ENCODE peak calls at places on chromosome 13, in seven cellular contexts. X is D341Med; Z is mucosa of gallbladder; A is iris pigment epithelial cell; U is NCI-H510A; F is activated CD4-positive, CD25-positive, alpha-beta regulatory T cell treated with anti-CD3 and anti-CD28 coated beads, Interleukin-2, amount 50 U/mL, for 16 hours; R is dermis blood vessel endothelial cell. N is an unnamed sample.

GRCh38 chr13:66660013-66660804 is 569.9 kb downstream of the PCDH9 start:
- DNase-seq in A (peak), R (peak), Z (no peak), F (no peak), X (no peak), U (no peak), N (no peak)

GRCh38 chr13:69292789-69293425 is 814.7 kb upstream of the ATXN8OS start:
- DNase-seq in R (no peak), U (no peak), F (no peak), Z (no peak), A (no peak), X (no peak), N (no peak)

GRCh38 chr13:109647046-109647445 is 139.3 kb downstream of the IRS2 start:
- DNase-seq in Z (no peak), U (no peak), R (no peak), A (peak), F (no peak), X (no peak), N (no peak)

GRCh38 chr13:25062479-25062878 is 33.5 kb upstream of the PABPC3 start:
- DNase-seq in R (no peak), F (no peak), X (no peak), A (no peak), U (no peak), Z (no peak), N (no peak)

GRCh38 chr13:112903606-112904195 is 65.3 kb upstream of the MCF2L start:
- DNase-seq in A (no peak), Z (no peak), X (no peak), U (no peak), F (no peak), R (no peak), N (no peak)

GRCh38 chr13:30149248-30149647 is 158.1 kb downstream of the KATNAL1 start:
- DNase-seq in R (no peak), A (no peak), U (no peak), X (no peak), Z (no peak), F (no peak), N (no peak)

GRCh38 chr13:95787356-95788099 is 110.6 kb downstream of the DNAJC3 start:
- DNase-seq in F (no peak), A (peak), U (no peak), R (no peak), X (no peak), Z (no peak), N (no peak)

GRCh38 chr13:52809310-52809769 is 39.1 kb downstream of the PCDH8 start:
- DNase-seq in X (peak), Z (peak), R (peak), U (no peak), A (peak), F (no peak), N (no peak)

GRCh38 chr13:44306401-44307192 is 67.0 kb upstream of the SERP2 start:
- DNase-seq in U (no peak), Z (peak), F (no peak), X (no peak), R (peak), A (peak), N (peak)

GRCh38 chr13:26880741-26881140 is 120.2 kb upstream of the GPR12 start:
- DNase-seq in F (no peak), X (no peak), A (no peak), R (no peak), U (no peak), Z (no peak), N (no peak)

GRCh38 chr13:72204291-72204690 is 337.3 kb upstream of the DACH1 start:
- DNase-seq in F (no peak), R (no peak), U (no peak), A (peak), Z (no peak), X (no peak), N (no peak)

GRCh38 chr13:28922341-28922740 is 102.2 kb downstream of the MTUS2 start:
- DNase-seq in U (no peak), X (no peak), R (no peak), Z (no peak), F (no peak), A (no peak), N (no peak)

N was measured in T1000.